ENCODE peak calls at places on chromosome 18, in six cellular contexts. One of them, this sample, is unnamed.

GRCh38 chr18:6022840-6023239 is 127.5 kb upstream of the TMEM200C start:
- DNase-seq in HCT116: no peak
- DNase-seq in GM12878: no peak
- DNase-seq in K562: no peak
- DNase-seq in HepG2: no peak
- DNase-seq in H1: no peak
- DNase-seq in this sample: peak; percentile 62

GRCh38 chr18:4068552-4069158 is 386.5 kb downstream of the DLGAP1 start:
- DNase-seq in HCT116: peak; percentile 51
- DNase-seq in GM12878: peak; percentile 25
- DNase-seq in K562: peak; percentile 66
- DNase-seq in HepG2: peak; percentile 34
- DNase-seq in H1: peak; percentile 73
- DNase-seq in this sample: peak; percentile 32

GRCh38 chr18:43682196-43682595 is 404.9 kb upstream of the SYT4 start:
- DNase-seq in HCT116: no peak
- DNase-seq in GM12878: no peak
- DNase-seq in K562: no peak
- DNase-seq in HepG2: no peak
- DNase-seq in H1: no peak
- DNase-seq in this sample: no peak

GRCh38 chr18:14949800-14950415 is 201.9 kb downstream of the ANKRD30B start:
- DNase-seq in HCT116: no peak
- DNase-seq in GM12878: no peak
- DNase-seq in K562: no peak
- DNase-seq in HepG2: no peak
- DNase-seq in H1: no peak
- DNase-seq in this sample: no peak

GRCh38 chr18:7535436-7536190 is 31.5 kb upstream of the PTPRM start:
- DNase-seq in HCT116: no peak
- DNase-seq in GM12878: no peak
- DNase-seq in K562: no peak
- DNase-seq in HepG2: no peak
- DNase-seq in H1: no peak
- DNase-seq in this sample: no peak

GRCh38 chr18:50716902-50717301 is 102.9 kb downstream of the MRO start:
- DNase-seq in HCT116: no peak
- DNase-seq in GM12878: no peak
- DNase-seq in K562: no peak
- DNase-seq in HepG2: no peak
- DNase-seq in H1: no peak
- DNase-seq in this sample: no peak

GRCh38 chr18:1392046-1392445 is 487.4 kb downstream of the ADCYAP1 start:
- DNase-seq in HCT116: no peak
- DNase-seq in GM12878: no peak
- DNase-seq in K562: no peak
- DNase-seq in HepG2: peak; percentile 5
- DNase-seq in H1: no peak
- DNase-seq in this sample: no peak

GRCh38 chr18:49016648-49017539 is 66.1 kb upstream of the SMAD7 start:
- DNase-seq in HCT116: peak; percentile 60
- DNase-seq in GM12878: no peak
- DNase-seq in K562: peak; percentile 18
- DNase-seq in HepG2: peak; percentile 78
- DNase-seq in H1: peak; percentile 54
- DNase-seq in this sample: no peak

GRCh38 chr18:45522371-45522770 is 92.9 kb upstream of the SLC14A2 start:
- DNase-seq in HCT116: no peak
- DNase-seq in GM12878: no peak
- DNase-seq in K562: no peak
- DNase-seq in HepG2: no peak
- DNase-seq in H1: no peak
- DNase-seq in this sample: no peak

GRCh38 chr18:35030234-35030989 is 10.8 kb upstream of the MAPRE2 start:
- DNase-seq in HCT116: no peak
- DNase-seq in GM12878: no peak
- DNase-seq in K562: no peak
- DNase-seq in HepG2: no peak
- DNase-seq in H1: no peak
- DNase-seq in this sample: no peak

GRCh38 chr18:40006553-40007073 is 1948.4 kb upstream of the PIK3C3 start:
- DNase-seq in HCT116: no peak
- DNase-seq in GM12878: no peak
- DNase-seq in K562: no peak
- DNase-seq in HepG2: no peak
- DNase-seq in H1: no peak
- DNase-seq in this sample: no peak

GRCh38 chr18:73777356-73778051 is 370.1 kb downstream of the FBXO15 start:
- DNase-seq in HCT116: no peak
- DNase-seq in GM12878: no peak
- DNase-seq in K562: no peak
- DNase-seq in HepG2: no peak
- DNase-seq in H1: no peak
- DNase-seq in this sample: no peak

GRCh38 chr18:52310651-52311050 is 29.3 kb upstream of the DCC start:
- DNase-seq in HCT116: no peak
- DNase-seq in GM12878: no peak
- DNase-seq in K562: no peak
- DNase-seq in HepG2: no peak
- DNase-seq in H1: no peak
- DNase-seq in this sample: no peak

GRCh38 chr18:71902482-71902881 is 641.7 kb downstream of the CBLN2 start:
- DNase-seq in HCT116: no peak
- DNase-seq in GM12878: no peak
- DNase-seq in K562: no peak
- DNase-seq in HepG2: no peak
- DNase-seq in H1: no peak
- DNase-seq in this sample: no peak

GRCh38 chr18:44679912-44680270 is 797 bp upstream of the SETBP1 start:
- DNase-seq in HCT116: no peak
- DNase-seq in GM12878: no peak
- DNase-seq in K562: no peak
- DNase-seq in HepG2: no peak
- DNase-seq in H1: peak; percentile 57
- DNase-seq in this sample: no peak

GRCh38 chr18:36572135-36572856 is 256.5 kb downstream of the TPGS2 start:
- DNase-seq in HCT116: peak; percentile 8
- DNase-seq in GM12878: peak; percentile 38
- DNase-seq in K562: peak; percentile 22
- DNase-seq in HepG2: peak; percentile 19
- DNase-seq in H1: no peak
- DNase-seq in this sample: no peak

GRCh38 chr18:13241083-13241892 is 22.7 kb downstream of the LDLRAD4 start:
- DNase-seq in HCT116: no peak
- DNase-seq in GM12878: no peak
- DNase-seq in K562: no peak
- DNase-seq in HepG2: no peak
- DNase-seq in H1: no peak
- DNase-seq in this sample: no peak

GRCh38 chr18:7037470-7037869 is 80.1 kb downstream of the LAMA1 start:
- DNase-seq in HCT116: no peak
- DNase-seq in GM12878: no peak
- DNase-seq in K562: no peak
- DNase-seq in HepG2: no peak
- DNase-seq in H1: no peak
- DNase-seq in this sample: no peak

GRCh38 chr18:60200558-60200957 is 172.0 kb downstream of the MC4R start:
- DNase-seq in HCT116: no peak
- DNase-seq in GM12878: no peak
- DNase-seq in K562: no peak
- DNase-seq in HepG2: no peak
- DNase-seq in H1: no peak
- DNase-seq in this sample: no peak

GRCh38 chr18:28063181-28063790 is 113.6 kb downstream of the CDH2 start:
- DNase-seq in HCT116: no peak
- DNase-seq in GM12878: no peak
- DNase-seq in K562: no peak
- DNase-seq in HepG2: no peak
- DNase-seq in H1: no peak
- DNase-seq in this sample: no peak

GRCh38 chr18:23053756-23054457 is 81.4 kb upstream of the CABLES1 start:
- DNase-seq in HCT116: no peak
- DNase-seq in GM12878: no peak
- DNase-seq in K562: no peak
- DNase-seq in HepG2: peak; percentile 50
- DNase-seq in H1: peak; percentile 62
- DNase-seq in this sample: peak; percentile 44
- TF ChIP-seq ZNF274 in HCT116: no peak
- TF ChIP-seq ZNF274 in GM12878: no peak
- TF ChIP-seq ZNF274 in K562: no peak
- TF ChIP-seq ZNF274 in HepG2: no peak
- TF ChIP-seq ZNF274 in H1: no peak
- TF ChIP-seq ZNF274 in this sample: no peak

DNA sequence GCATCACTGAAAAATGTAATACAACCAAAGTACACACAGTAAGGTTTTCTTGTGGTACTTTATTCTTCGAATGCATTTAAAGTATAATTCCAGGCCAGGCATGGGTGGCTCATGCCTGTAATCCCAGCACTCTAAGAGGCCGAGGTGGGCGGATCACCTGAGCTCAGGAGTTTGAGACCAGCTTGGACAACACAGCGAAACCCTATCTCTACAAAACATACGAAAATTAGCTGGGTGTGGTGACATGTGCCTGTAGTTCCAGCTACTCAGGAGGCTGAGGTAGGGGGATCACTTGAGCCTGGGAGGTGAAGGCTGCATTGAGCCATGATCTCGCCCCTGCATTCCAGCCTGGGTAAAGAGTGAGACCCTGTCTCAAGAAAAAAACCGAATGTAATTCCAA is 3.9 kb upstream of the TTC39C start:
- DNase-seq in HCT116: no peak
- DNase-seq in GM12878: no peak
- DNase-seq in K562: no peak
- DNase-seq in HepG2: no peak
- DNase-seq in H1: no peak
- DNase-seq in this sample: no peak
- H3K4me3 ChIP-seq in HCT116: no peak overlapping the region
- H3K4me3 ChIP-seq in GM12878: no peak overlapping the region
- H3K4me3 ChIP-seq in K562: no peak overlapping the region
- H3K4me3 ChIP-seq in HepG2: no peak overlapping the region
- H3K4me3 ChIP-seq in H1: no peak overlapping the region
- H3K4me3 ChIP-seq in this sample: no peak overlapping the region

GRCh38 chr18:8978394-8978793 is 124.1 kb upstream of the NDUFV2 start:
- DNase-seq in HCT116: no peak
- DNase-seq in GM12878: no peak
- DNase-seq in K562: no peak
- DNase-seq in HepG2: no peak
- DNase-seq in H1: no peak
- DNase-seq in this sample: no peak

GRCh38 chr18:8982416-8983183 is 119.9 kb upstream of the NDUFV2 start:
- DNase-seq in HCT116: peak; percentile 63
- DNase-seq in GM12878: no peak
- DNase-seq in K562: no peak
- DNase-seq in HepG2: peak; percentile 60
- DNase-seq in H1: no peak
- DNase-seq in this sample: peak; percentile 38

GRCh38 chr18:8977701-8978100 is 124.8 kb upstream of the NDUFV2 start:
- DNase-seq in HCT116: no peak
- DNase-seq in GM12878: no peak
- DNase-seq in K562: no peak
- DNase-seq in HepG2: no peak
- DNase-seq in H1: no peak
- DNase-seq in this sample: no peak

GRCh38 chr18:8979258-8979988 is 123.1 kb upstream of the NDUFV2 start:
- DNase-seq in HCT116: no peak
- DNase-seq in GM12878: no peak
- DNase-seq in K562: no peak
- DNase-seq in HepG2: no peak
- DNase-seq in H1: no peak
- DNase-seq in this sample: no peak

DNA sequence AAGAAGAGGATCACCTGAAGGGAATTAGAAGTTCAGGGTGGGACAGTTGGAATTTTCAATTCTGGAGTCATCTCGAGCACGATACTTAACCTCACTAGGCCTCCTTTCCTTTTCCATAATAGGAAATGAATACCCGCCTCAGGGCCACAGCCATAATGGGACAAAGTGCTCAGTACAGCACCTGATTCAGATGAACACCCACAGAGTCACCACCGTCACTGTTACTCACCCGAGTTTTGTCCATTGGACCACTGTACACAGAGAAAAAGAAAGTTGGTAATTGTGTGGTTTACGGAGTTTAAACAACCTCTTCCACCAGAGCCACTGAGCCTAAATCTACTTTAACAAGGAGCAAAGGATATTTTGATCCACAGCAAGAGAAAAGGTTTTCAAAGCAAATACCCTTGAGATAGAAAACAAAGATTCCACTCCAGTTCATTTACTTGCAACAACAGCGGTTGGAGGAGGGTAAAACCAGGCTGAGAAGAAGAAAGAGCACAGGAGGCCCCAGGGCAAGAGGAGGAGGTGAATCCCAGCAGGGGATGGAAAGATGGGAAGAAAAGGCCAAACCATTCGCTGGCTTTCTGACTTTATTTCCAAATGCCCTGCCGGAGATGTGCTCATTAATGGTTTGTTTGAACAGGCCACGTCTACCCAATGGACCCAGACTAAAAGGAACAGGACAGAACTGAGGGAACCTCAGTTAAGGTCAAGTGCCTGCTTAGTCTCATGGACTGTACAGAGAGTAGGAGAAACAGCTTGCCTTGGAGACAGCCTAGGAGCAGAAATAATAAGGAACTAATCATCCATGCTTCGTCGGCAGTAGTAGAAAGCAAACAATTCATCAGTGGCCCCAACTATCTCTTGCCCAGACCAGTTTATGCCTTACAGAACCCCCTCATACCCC is 121.8 kb upstream of the NDUFV2 start:
- DNase-seq in HCT116: no peak
- DNase-seq in GM12878: no peak
- DNase-seq in K562: no peak
- DNase-seq in HepG2: no peak
- DNase-seq in H1: no peak
- DNase-seq in this sample: peak; percentile 40
- H3K4me1 ChIP-seq in HCT116: peaks cover 7% of the 10 kb centered on the region
- H3K4me1 ChIP-seq in GM12878: no peaks in the 10 kb centered on the region
- H3K4me1 ChIP-seq in K562: peaks cover 7% of the 10 kb centered on the region
- H3K4me1 ChIP-seq in HepG2: peaks cover 42% of the 10 kb centered on the region
- H3K4me1 ChIP-seq in H1: peaks cover 17% of the 10 kb centered on the region
- H3K4me1 ChIP-seq in this sample: no peaks in the 10 kb centered on the region

GRCh38 chr18:70296289-70296688 is 7.4 kb downstream of the SOCS6 start:
- DNase-seq in HCT116: no peak
- DNase-seq in GM12878: no peak
- DNase-seq in K562: peak; percentile 10
- DNase-seq in HepG2: peak; percentile 89
- DNase-seq in H1: no peak
- DNase-seq in this sample: no peak

GRCh38 chr18:70294471-70295191 is 5.8 kb downstream of the SOCS6 start:
- DNase-seq in HCT116: no peak
- DNase-seq in GM12878: no peak
- DNase-seq in K562: no peak
- DNase-seq in HepG2: no peak
- DNase-seq in H1: no peak
- DNase-seq in this sample: no peak

GRCh38 chr18:70296781-70297180 is 7.9 kb downstream of the SOCS6 start:
- DNase-seq in HCT116: no peak
- DNase-seq in GM12878: no peak
- DNase-seq in K562: no peak
- DNase-seq in HepG2: no peak
- DNase-seq in H1: no peak
- DNase-seq in this sample: no peak

GRCh38 chr18:70295192-70295522 is 6.3 kb downstream of the SOCS6 start:
- DNase-seq in HCT116: no peak
- DNase-seq in GM12878: no peak
- DNase-seq in K562: no peak
- DNase-seq in HepG2: no peak
- DNase-seq in H1: no peak
- DNase-seq in this sample: no peak

GRCh38 chr18:70295633-70296188 is 6.9 kb downstream of the SOCS6 start:
- DNase-seq in HCT116: no peak
- DNase-seq in GM12878: no peak
- DNase-seq in K562: no peak
- DNase-seq in HepG2: no peak
- DNase-seq in H1: no peak
- DNase-seq in this sample: no peak
- TF ChIP-seq ZNF274 in HCT116: no peak
- TF ChIP-seq ZNF274 in GM12878: no peak
- TF ChIP-seq ZNF274 in K562: no peak
- TF ChIP-seq ZNF274 in HepG2: no peak
- TF ChIP-seq ZNF274 in H1: no peak
- TF ChIP-seq ZNF274 in this sample: no peak